ENCODE peak calls at places on chromosomes 11 and 22, in eight cellular contexts. W is pancreas, H is MM.1S, A is GM06990, R is PC-3, J is PC-9, B is heart right ventricle, S is heart left ventricle. Z is an unnamed sample.

GRCh38 chr11:47178737-47179654 is 2.3 kb upstream of the ARFGAP2 start:
- DNase-seq in H (no peak), W (no peak), S (no peak), A (no peak), J (no peak), B (no peak), R (no peak), Z (no peak)

GRCh38 chr11:113528982-113529381 is 53.8 kb upstream of the DRD2 start:
- DNase-seq in B (no peak), S (no peak), J (no peak), A (no peak), R (no peak), H (no peak), W (no peak), Z (no peak)

GRCh38 chr11:112797653-112798293 is 163.4 kb upstream of the NCAM1 start:
- DNase-seq in A (peak; percentile 15), J (no peak), S (no peak), W (no peak), H (peak; percentile 73), R (peak; percentile 35), B (no peak), Z (no peak)

GRCh38 chr11:44659641-44660040 is 67.1 kb upstream of the TSPAN18 start:
- DNase-seq in A (no peak), S (peak; percentile 79), R (no peak), H (no peak), B (peak; percentile 68), J (no peak), W (no peak), Z (no peak)

GRCh38 chr22:44261861-44262595 is 50.7 kb downstream of the SHISAL1 start:
- DNase-seq in S (no peak), R (no peak), A (no peak), J (no peak), W (peak; percentile 41), H (no peak), B (peak; percentile 26), Z (no peak)

GRCh38 chr22:35811670-35812069 is 94.0 kb downstream of the APOL5 start:
- DNase-seq in A (no peak), B (no peak), J (no peak), R (no peak), W (no peak), H (no peak), S (no peak), Z (no peak)

GRCh38 chr11:125593113-125593761 is 585 bp downstream of the STT3A start:
- DNase-seq in W (no peak), A (no peak), H (peak; percentile 19), J (peak; percentile 34), B (no peak), S (no peak), R (peak; percentile 35), Z (peak; percentile 17)

GRCh38 chr11:101133190-101133589 is 3.6 kb upstream of the PGR start:
- DNase-seq in B (no peak), S (no peak), A (no peak), J (no peak), R (peak; percentile 11), W (no peak), H (no peak), Z (no peak)

GRCh38 chr11:62416596-62416995 is 2.2 kb upstream of the SCGB1A1 start:
- DNase-seq in W (no peak), B (no peak), S (no peak), R (no peak), H (no peak), A (no peak), J (no peak), Z (no peak)

GRCh38 chr22:29734429-29734828 is 14.6 kb downstream of the CABP7 start:
- DNase-seq in R (no peak), H (no peak), B (no peak), J (no peak), S (no peak), W (no peak), A (no peak), Z (no peak)

GRCh38 chr22:40238425-40239344 is 61.0 kb downstream of the TNRC6B start:
- DNase-seq in W (no peak), H (no peak), B (no peak), R (peak; percentile 85), J (peak; percentile 57), S (no peak), A (no peak), Z (no peak)

GRCh38 chr22:47030881-47031627 is 268.6 kb downstream of the TBC1D22A start:
- DNase-seq in S (peak; percentile 10), A (no peak), H (no peak), J (no peak), W (peak; percentile 56), R (peak; percentile 8), B (no peak), Z (no peak)

GRCh38 chr22:24796056-24796455 is 10.0 kb upstream of the SGSM1 start:
- DNase-seq in A (no peak), S (no peak), W (no peak), B (no peak), J (no peak), R (no peak), H (no peak), Z (no peak)

GRCh38 chr11:72240461-72241289 is 3.3 kb downstream of the PHOX2A start:
- DNase-seq in R (no peak), S (no peak), H (no peak), J (no peak), A (no peak), W (no peak), B (peak; percentile 12), Z (peak; percentile 46)

DNA sequence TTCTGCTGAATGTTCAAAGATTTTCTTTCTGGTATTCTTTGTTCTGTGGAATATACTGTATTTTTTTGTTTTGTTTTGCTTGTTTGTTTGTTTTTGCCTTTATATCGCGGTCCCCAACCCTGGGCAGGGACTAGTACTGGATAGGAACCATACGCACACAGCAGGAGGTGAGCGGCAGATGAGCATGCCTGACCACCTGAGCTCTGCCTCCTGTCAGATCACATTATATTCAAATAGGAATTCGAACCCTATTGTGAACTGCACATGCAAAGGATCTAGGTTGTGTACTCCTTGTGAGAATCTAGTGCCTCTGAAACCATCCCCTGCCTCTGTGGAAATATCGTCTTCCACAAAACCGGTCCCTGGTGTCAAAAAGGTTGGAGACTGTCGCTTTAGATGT is 83.3 kb upstream of the ANO3 start:
- DNase-seq in B (no peak), A (no peak), R (no peak), W (no peak), S (no peak), J (no peak), H (no peak), Z (no peak)
- TF ChIP-seq CTCF in B (no peak), A (no peak), R (no peak), W (no peak), S (no peak), J (no peak), H (no peak), Z (no peak)

GRCh38 chr22:16783930-16784354 is 41.3 kb downstream of the XKR3 start:
- DNase-seq in A (no peak), B (no peak), J (no peak), R (peak; percentile 2), W (no peak), H (peak; percentile 48), S (no peak), Z (no peak)
- TF ChIP-seq CTCF in A (peak; percentile 11), B (no peak), J (peak; percentile 58), R (no peak), W (no peak), H (peak; percentile 71), S (peak; percentile 23), Z (peak; percentile 3)

GRCh38 chr11:78350646-78351165 is 66.9 kb downstream of the GAB2 start:
- DNase-seq in R (no peak), H (no peak), W (no peak), B (peak; percentile 58), A (no peak), J (no peak), S (no peak), Z (no peak)
- TF ChIP-seq CTCF in R (no peak), H (no peak), W (no peak), B (no peak), A (no peak), J (no peak), S (peak; percentile 24), Z (no peak)

GRCh38 chr11:29530961-29531360 is 485.9 kb downstream of the KCNA4 start:
- DNase-seq in A (no peak), B (no peak), W (no peak), S (no peak), H (no peak), R (no peak), J (no peak), Z (no peak)

GRCh38 chr11:29527391-29527936 is 489.4 kb downstream of the KCNA4 start:
- DNase-seq in B (no peak), H (peak; percentile 45), W (no peak), S (no peak), J (peak; percentile 22), A (no peak), R (peak; percentile 72), Z (no peak)
- TF ChIP-seq CTCF in B (peak; percentile 24), H (peak; percentile 64), W (no peak), S (peak; percentile 23), J (peak; percentile 64), A (peak; percentile 48), R (peak; percentile 65), Z (peak; percentile 19)

GRCh38 chr11:64007160-64007628 is 21.0 kb downstream of the OTUB1 start:
- DNase-seq in J (peak; percentile 52), S (no peak), A (no peak), W (no peak), H (no peak), R (peak; percentile 56), B (no peak), Z (no peak)

GRCh38 chr11:64008283-64008931 is 22.2 kb downstream of the OTUB1 start:
- DNase-seq in B (no peak), S (no peak), H (no peak), A (no peak), J (no peak), W (peak; percentile 56), R (no peak), Z (no peak)

GRCh38 chr11:64006468-64006867 is 20.2 kb downstream of the OTUB1 start:
- DNase-seq in A (no peak), J (no peak), S (no peak), H (no peak), R (no peak), B (no peak), W (no peak), Z (no peak)

GRCh38 chr11:64009234-64009633 is 23.0 kb downstream of the OTUB1 start:
- DNase-seq in A (no peak), J (no peak), S (no peak), R (no peak), B (no peak), H (no peak), W (no peak), Z (no peak)

DNA sequence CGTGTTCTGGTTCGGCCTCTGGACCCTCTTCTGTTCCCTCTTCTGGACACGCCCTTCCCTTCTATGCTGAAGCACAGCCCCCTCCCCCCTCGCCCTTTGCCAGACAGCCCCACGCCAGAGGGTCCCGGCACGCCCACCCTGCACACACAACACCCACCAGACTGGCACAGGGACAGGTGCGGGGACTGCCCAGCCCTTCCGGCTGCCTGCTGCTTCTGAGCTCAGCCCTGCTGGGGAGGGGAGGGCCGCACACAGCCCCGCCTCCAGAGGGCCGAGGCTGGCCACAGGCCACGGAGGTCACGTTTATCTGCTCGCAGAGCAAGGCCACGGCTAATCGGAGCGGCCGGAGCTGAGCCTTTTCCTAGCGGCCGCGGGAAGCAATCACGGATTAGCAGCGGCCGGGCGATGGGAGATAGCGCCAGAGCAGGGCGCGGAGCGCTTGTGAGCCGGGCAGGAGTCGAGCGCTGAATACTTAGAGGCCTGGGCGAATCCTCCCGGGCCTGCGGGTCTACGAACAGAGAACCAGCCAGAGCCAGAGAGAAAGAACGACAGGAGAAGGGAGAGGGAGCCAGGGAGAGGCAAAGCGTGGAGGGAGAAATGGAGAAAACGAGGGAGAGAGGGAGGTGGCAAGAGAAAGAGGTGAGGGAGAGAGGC is 21.5 kb downstream of the OTUB1 start:
- DNase-seq in A (no peak), S (peak; percentile 88), J (peak; percentile 74), R (no peak), H (no peak), B (peak; percentile 72), W (peak; percentile 87), Z (no peak)
- TF ChIP-seq CTCF in A (no peak), S (no peak), J (no peak), R (no peak), H (no peak), B (peak; percentile 44), W (no peak), Z (no peak)